ENCODE peak calls at places on chromosome 17, in eight cellular contexts. H, U, D, W, A, V, M and O are unnamed samples. For H3K9me2, the result is how much of the 10 kb centered on the place peaks cover.

GRCh38 chr17:64073771-64074703 is 53.6 kb upstream of the ICAM2 start:
- DNase-seq in W (no peak), M (peak), A (peak), H (no peak), D (peak), V (no peak), U (no peak), O (no peak)

GRCh38 chr17:43169561-43170139 is 1.4 kb upstream of the NBR1 start:
- DNase-seq in A (peak), U (peak), W (no peak), M (peak), H (peak), V (peak), D (no peak), O (peak)

GRCh38 chr17:74865504-74866197 is 6.0 kb upstream of the GRIN2C start:
- DNase-seq in W (no peak), A (no peak), U (peak), V (no peak), M (peak), D (no peak), H (no peak), O (no peak)

GRCh38 chr17:49775546-49776260 is 11.8 kb upstream of the FAM117A start:
- DNase-seq in A (no peak), W (no peak), H (no peak), V (no peak), D (no peak), U (peak), M (no peak), O (no peak)

GRCh38 chr17:77129568-77130301 is 11.0 kb upstream of the SEC14L1 start:
- DNase-seq in W (no peak), V (no peak), D (no peak), U (no peak), M (no peak), H (no peak), A (peak), O (no peak)

GRCh38 chr17:41627316-41628072 is 3.1 kb upstream of the KRT17 start:
- DNase-seq in M (no peak), V (no peak), D (no peak), H (no peak), W (no peak), U (peak), A (no peak), O (no peak)

GRCh38 chr17:46771601-46772012 is 46.9 kb downstream of the WNT3 start:
- DNase-seq in D (no peak), A (peak), M (peak), U (peak), V (peak), W (no peak), H (peak), O (peak)

GRCh38 chr17:62824290-62825135 is 16.4 kb upstream of the MARCHF10 start:
- DNase-seq in W (peak), V (no peak), A (peak), U (peak), D (no peak), M (no peak), H (peak), O (peak)

GRCh38 chr17:81961087-81961514 is at the start of gene NOTUM:
- DNase-seq in H (peak), A (peak), V (peak), W (no peak), M (peak), U (peak), D (no peak), O (peak)

GRCh38 chr17:38572665-38573365 is 32.9 kb downstream of the SRCIN1 start:
- DNase-seq in D (peak), M (no peak), W (no peak), V (peak), H (peak), A (peak), U (peak), O (peak)

GRCh38 chr17:44187131-44187899 is 543 bp downstream of the TMUB2 start:
- DNase-seq in A (peak), D (peak), M (no peak), V (peak), W (no peak), H (no peak), U (peak), O (no peak)

GRCh38 chr17:9472094-9472493 is 103.5 kb downstream of the STX8 start:
- DNase-seq in A (peak), V (no peak), M (no peak), U (no peak), W (no peak), D (no peak), H (no peak), O (no peak)

GRCh38 chr17:80512233-80512632 is 32.4 kb upstream of the RPTOR start:
- DNase-seq in W (no peak), M (no peak), A (peak), H (no peak), D (no peak), U (no peak), V (no peak), O (peak)

GRCh38 chr17:57114085-57114673 is 29.1 kb downstream of the AKAP1 start:
- DNase-seq in W (no peak), M (peak), D (peak), V (peak), H (peak), A (peak), U (peak), O (peak)

GRCh38 chr17:78751447-78752067 is 30.5 kb downstream of the CYTH1 start:
- DNase-seq in A (no peak), D (peak), V (no peak), W (no peak), M (no peak), U (no peak), H (no peak), O (no peak)

GRCh38 chr17:10205549-10206185 is 7.3 kb upstream of the GAS7 start:
- DNase-seq in W (no peak), A (no peak), V (no peak), U (peak), M (no peak), D (no peak), H (no peak), O (no peak)

GRCh38 chr17:50460831-50461526 is 7.7 kb downstream of the CHAD start:
- DNase-seq in H (no peak), A (no peak), U (no peak), W (no peak), M (no peak), D (no peak), V (no peak), O (no peak)

GRCh38 chr17:18246880-18247612 is 11.5 kb downstream of the FLII start:
- DNase-seq in V (peak), W (no peak), U (peak), A (peak), M (peak), H (peak), D (no peak), O (peak)
- H3K9me2 ChIP-seq in V (under half), W (under half), U (under half), A (under half), M (under half), H (under half), D (under half), O (under half)

DNA sequence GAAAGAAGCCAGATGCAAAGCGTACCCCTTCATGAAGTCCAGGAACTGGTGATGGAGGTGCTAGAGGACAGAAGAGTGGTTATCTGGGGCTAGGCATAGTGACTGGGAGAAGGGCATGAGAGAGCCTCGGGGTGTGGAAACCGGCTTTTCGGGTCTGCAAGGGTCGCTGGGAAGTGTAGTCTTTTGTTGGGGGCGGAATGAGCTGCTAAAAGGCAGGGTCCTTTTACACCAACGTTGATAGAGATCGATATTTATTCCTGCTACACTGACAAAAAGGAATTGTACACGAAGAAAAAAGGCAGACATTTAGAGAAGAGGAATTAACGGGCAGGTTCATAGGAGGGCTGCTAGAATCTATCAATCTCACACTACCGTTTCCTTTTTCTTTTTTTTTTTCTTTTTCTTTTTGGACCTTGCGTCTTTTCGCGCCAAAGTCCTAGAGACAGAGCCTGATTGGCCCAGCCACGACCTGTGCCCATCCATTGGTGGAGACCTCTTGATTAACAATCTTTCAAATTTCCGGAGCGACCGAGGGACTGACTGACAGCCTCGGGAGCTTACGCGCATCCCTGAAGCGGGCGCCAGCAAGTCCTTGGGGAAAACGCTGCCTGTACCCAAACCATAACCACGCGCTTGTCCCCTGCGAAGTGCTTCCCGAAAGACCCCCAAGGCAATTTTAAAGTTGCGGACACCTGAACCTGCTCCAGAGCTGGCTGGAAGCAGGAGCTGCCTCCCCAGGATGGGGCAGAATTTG is 27.7 kb upstream of the DHRS7B start:
- DNase-seq in A (peak), V (peak), M (peak), U (peak), H (peak), W (peak), D (peak), O (peak)
- TF ChIP-seq EZH2phosphoT487 in A (no peak), V (no peak), M (no peak), U (no peak), H (no peak), W (no peak), D (no peak), O (no peak)

GRCh38 chr17:40024901-40025300 is 9.7 kb downstream of the CSF3 start:
- DNase-seq in V (no peak), M (no peak), D (no peak), A (peak), H (no peak), W (no peak), U (no peak), O (no peak)
- H3K9me2 ChIP-seq in V (under half), M (under half), D (under half), A (under half), H (under half), W (under half), U (under half), O (under half)

GRCh38 chr17:17782425-17783120 is 54.2 kb downstream of the SREBF1 start:
- DNase-seq in D (no peak), W (no peak), H (peak), A (peak), M (peak), V (peak), U (peak), O (peak)
- TF ChIP-seq EZH2phosphoT487 in D (no peak), W (no peak), H (no peak), A (no peak), M (no peak), V (no peak), U (no peak), O (no peak)

DNA sequence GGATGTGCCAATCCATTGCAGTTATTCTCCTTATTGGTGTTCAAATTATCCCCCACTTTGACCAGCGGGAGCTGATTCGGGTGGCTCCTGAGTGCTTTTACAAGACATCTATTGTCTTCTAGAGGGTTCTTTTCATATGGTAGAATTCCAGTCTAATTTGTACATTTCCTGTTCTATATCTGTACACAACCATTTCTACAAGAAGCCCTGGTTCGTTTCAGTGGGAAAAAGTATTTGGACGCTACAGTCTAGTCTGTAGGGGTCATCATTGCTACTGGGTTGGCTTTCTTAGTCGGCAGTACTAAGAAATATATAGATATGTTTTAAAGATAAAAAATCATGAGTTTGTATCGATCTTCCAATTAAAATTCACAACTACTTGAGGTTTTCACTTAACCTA is 262.6 kb downstream of the MAP2K6 start:
- DNase-seq in V (no peak), H (no peak), A (no peak), W (no peak), M (no peak), D (no peak), U (no peak), O (peak)
- H3K9me2 ChIP-seq in V (under half), H (under half), A (under half), W (under half), M (under half), D (under half), U (under half), O (under half)

DNA sequence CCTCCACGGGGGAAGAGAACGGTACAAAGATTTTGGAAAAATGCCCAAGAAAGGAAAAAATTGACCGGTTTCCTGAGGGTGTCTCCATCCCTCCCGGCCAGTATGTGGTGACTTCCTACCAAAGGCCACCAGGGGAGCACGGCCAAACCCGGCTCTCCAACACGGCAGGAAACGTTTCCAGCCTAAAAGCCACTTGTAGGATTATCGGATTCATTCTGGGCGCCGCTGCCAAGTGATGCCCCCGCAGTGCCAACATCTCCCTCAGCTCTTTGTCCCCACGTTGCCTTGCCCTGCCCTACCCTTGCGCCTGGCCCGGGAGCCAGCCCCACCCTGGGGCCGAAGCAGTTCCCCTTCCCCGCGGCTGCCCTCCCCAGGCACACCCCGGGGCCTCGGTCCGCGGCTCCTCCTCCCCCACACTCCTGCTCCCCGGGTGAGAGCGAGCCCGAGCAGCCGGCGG is 713 bp downstream of the CRK start:
- DNase-seq in W (no peak), A (peak), H (peak), M (peak), V (peak), U (peak), D (peak), O (peak)
- TF ChIP-seq EZH2phosphoT487 in W (no peak), A (no peak), H (no peak), M (no peak), V (no peak), U (no peak), D (no peak), O (no peak)

GRCh38 chr17:17235212-17236174 is 1.5 kb downstream of the FLCN start:
- DNase-seq in H (peak), A (peak), U (no peak), D (no peak), V (no peak), M (no peak), W (no peak), O (peak)
- H3K9me2 ChIP-seq in H (under half), A (under half), U (under half), D (under half), V (under half), M (under half), W (under half), O (under half)